ENCODE peak calls at places on chromosomes 16 and 17, in nine cellular contexts. One of them, this sample, is unnamed. For H3K4me1, the result is how much of the 10 kb centered on the place peaks cover.

GRCh38 chr16:30551781-30552180 is 6.4 kb downstream of the ZNF764 start:
- DNase-seq in CD4-positive, CD25-positive, alpha-beta regulatory T cell: peak
- DNase-seq in breast epithelium: no peak
- DNase-seq in colonic mucosa: no peak
- DNase-seq in prostate gland: no peak
- DNase-seq in suprapubic skin: no peak
- DNase-seq in mucosa of descending colon: no peak
- DNase-seq in cardiac muscle cell: no peak
- DNase-seq in A549: no peak
- DNase-seq in this sample: no peak

GRCh38 chr16:21300309-21301167 is 22.4 kb upstream of the CRYM start:
- DNase-seq in CD4-positive, CD25-positive, alpha-beta regulatory T cell: no peak
- DNase-seq in breast epithelium: peak
- DNase-seq in colonic mucosa: peak
- DNase-seq in prostate gland: peak
- DNase-seq in suprapubic skin: peak
- DNase-seq in mucosa of descending colon: peak
- DNase-seq in cardiac muscle cell: peak
- DNase-seq in A549: peak
- DNase-seq in this sample: peak

GRCh38 chr16:61131447-61131846 is 904.8 kb downstream of the CDH8 start:
- DNase-seq in CD4-positive, CD25-positive, alpha-beta regulatory T cell: no peak
- DNase-seq in breast epithelium: no peak
- DNase-seq in colonic mucosa: no peak
- DNase-seq in prostate gland: no peak
- DNase-seq in suprapubic skin: no peak
- DNase-seq in mucosa of descending colon: no peak
- DNase-seq in cardiac muscle cell: peak
- DNase-seq in A549: no peak
- DNase-seq in this sample: no peak

GRCh38 chr17:28280826-28281225 is 38.2 kb upstream of the TMEM97 start:
- DNase-seq in CD4-positive, CD25-positive, alpha-beta regulatory T cell: no peak
- DNase-seq in breast epithelium: no peak
- DNase-seq in colonic mucosa: no peak
- DNase-seq in prostate gland: no peak
- DNase-seq in suprapubic skin: no peak
- DNase-seq in mucosa of descending colon: no peak
- DNase-seq in cardiac muscle cell: no peak
- DNase-seq in A549: no peak
- DNase-seq in this sample: no peak

GRCh38 chr17:37447641-37448040 is 41.0 kb downstream of the TADA2A start:
- DNase-seq in CD4-positive, CD25-positive, alpha-beta regulatory T cell: no peak
- DNase-seq in breast epithelium: no peak
- DNase-seq in colonic mucosa: no peak
- DNase-seq in prostate gland: no peak
- DNase-seq in suprapubic skin: no peak
- DNase-seq in mucosa of descending colon: no peak
- DNase-seq in cardiac muscle cell: peak
- DNase-seq in A549: peak
- DNase-seq in this sample: no peak

GRCh38 chr16:71387045-71387871 is 28.7 kb downstream of the CALB2 start:
- DNase-seq in CD4-positive, CD25-positive, alpha-beta regulatory T cell: no peak
- DNase-seq in breast epithelium: no peak
- DNase-seq in colonic mucosa: no peak
- DNase-seq in prostate gland: no peak
- DNase-seq in suprapubic skin: no peak
- DNase-seq in mucosa of descending colon: no peak
- DNase-seq in cardiac muscle cell: peak
- DNase-seq in A549: no peak
- DNase-seq in this sample: no peak

GRCh38 chr16:79612207-79612606 is 11.7 kb upstream of the MAF start:
- DNase-seq in CD4-positive, CD25-positive, alpha-beta regulatory T cell: no peak
- DNase-seq in breast epithelium: no peak
- DNase-seq in colonic mucosa: no peak
- DNase-seq in prostate gland: peak
- DNase-seq in suprapubic skin: no peak
- DNase-seq in mucosa of descending colon: no peak
- DNase-seq in cardiac muscle cell: no peak
- DNase-seq in A549: peak
- DNase-seq in this sample: no peak

GRCh38 chr16:50301626-50302471 is 35.5 kb downstream of the ADCY7 start:
- DNase-seq in CD4-positive, CD25-positive, alpha-beta regulatory T cell: no peak
- DNase-seq in breast epithelium: peak
- DNase-seq in colonic mucosa: peak
- DNase-seq in prostate gland: no peak
- DNase-seq in suprapubic skin: peak
- DNase-seq in mucosa of descending colon: peak
- DNase-seq in cardiac muscle cell: no peak
- DNase-seq in A549: peak
- DNase-seq in this sample: peak

GRCh38 chr17:2057130-2057713 is 2.3 kb downstream of the HIC1 start:
- DNase-seq in CD4-positive, CD25-positive, alpha-beta regulatory T cell: peak
- DNase-seq in breast epithelium: no peak
- DNase-seq in colonic mucosa: no peak
- DNase-seq in prostate gland: no peak
- DNase-seq in suprapubic skin: no peak
- DNase-seq in mucosa of descending colon: no peak
- DNase-seq in cardiac muscle cell: peak
- DNase-seq in A549: no peak
- DNase-seq in this sample: no peak
- H3K4me1 ChIP-seq in CD4-positive, CD25-positive, alpha-beta regulatory T cell: half or more
- H3K4me1 ChIP-seq in breast epithelium: under half
- H3K4me1 ChIP-seq in colonic mucosa: under half
- H3K4me1 ChIP-seq in prostate gland: under half
- H3K4me1 ChIP-seq in suprapubic skin: half or more
- H3K4me1 ChIP-seq in mucosa of descending colon: under half
- H3K4me1 ChIP-seq in cardiac muscle cell: under half
- H3K4me1 ChIP-seq in A549: under half
- H3K4me1 ChIP-seq in this sample: under half

GRCh38 chr16:15820837-15821236 is 36.0 kb downstream of the MYH11 start:
- DNase-seq in CD4-positive, CD25-positive, alpha-beta regulatory T cell: no peak
- DNase-seq in breast epithelium: no peak
- DNase-seq in colonic mucosa: no peak
- DNase-seq in prostate gland: no peak
- DNase-seq in suprapubic skin: no peak
- DNase-seq in mucosa of descending colon: no peak
- DNase-seq in cardiac muscle cell: no peak
- DNase-seq in A549: no peak
- DNase-seq in this sample: no peak

GRCh38 chr16:15811416-15811777 is 45.4 kb downstream of the MYH11 start:
- DNase-seq in CD4-positive, CD25-positive, alpha-beta regulatory T cell: no peak
- DNase-seq in breast epithelium: no peak
- DNase-seq in colonic mucosa: no peak
- DNase-seq in prostate gland: no peak
- DNase-seq in suprapubic skin: no peak
- DNase-seq in mucosa of descending colon: no peak
- DNase-seq in cardiac muscle cell: no peak
- DNase-seq in A549: no peak
- DNase-seq in this sample: no peak

GRCh38 chr16:15811778-15812750 is 44.8 kb downstream of the MYH11 start:
- DNase-seq in CD4-positive, CD25-positive, alpha-beta regulatory T cell: no peak
- DNase-seq in breast epithelium: no peak
- DNase-seq in colonic mucosa: no peak
- DNase-seq in prostate gland: peak
- DNase-seq in suprapubic skin: no peak
- DNase-seq in mucosa of descending colon: no peak
- DNase-seq in cardiac muscle cell: peak
- DNase-seq in A549: no peak
- DNase-seq in this sample: peak

GRCh38 chr16:15819046-15819445 is 37.8 kb downstream of the MYH11 start:
- DNase-seq in CD4-positive, CD25-positive, alpha-beta regulatory T cell: no peak
- DNase-seq in breast epithelium: no peak
- DNase-seq in colonic mucosa: no peak
- DNase-seq in prostate gland: no peak
- DNase-seq in suprapubic skin: no peak
- DNase-seq in mucosa of descending colon: no peak
- DNase-seq in cardiac muscle cell: no peak
- DNase-seq in A549: no peak
- DNase-seq in this sample: no peak

DNA sequence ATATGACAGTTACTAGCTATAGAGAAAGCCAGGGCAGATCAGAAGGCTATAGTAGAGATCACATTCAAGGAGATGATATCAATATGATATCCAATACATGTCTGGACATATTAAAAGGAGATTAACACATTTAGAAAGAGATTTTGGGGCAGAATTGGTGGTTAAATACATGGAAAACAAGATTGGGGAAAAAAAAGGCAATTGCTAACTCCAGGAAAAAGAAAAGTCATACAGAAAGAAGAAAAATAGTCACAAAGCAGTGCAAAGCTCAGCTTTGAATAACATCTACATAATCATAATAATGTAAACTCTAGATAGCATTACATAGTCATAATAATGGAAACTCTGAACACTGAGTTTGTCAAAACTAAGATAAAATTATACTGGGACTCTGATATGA is 40.6 kb downstream of the MYH11 start:
- DNase-seq in CD4-positive, CD25-positive, alpha-beta regulatory T cell: no peak
- DNase-seq in breast epithelium: no peak
- DNase-seq in colonic mucosa: no peak
- DNase-seq in prostate gland: no peak
- DNase-seq in suprapubic skin: no peak
- DNase-seq in mucosa of descending colon: no peak
- DNase-seq in cardiac muscle cell: no peak
- DNase-seq in A549: no peak
- DNase-seq in this sample: no peak
- H3K4me1 ChIP-seq in CD4-positive, CD25-positive, alpha-beta regulatory T cell: under half
- H3K4me1 ChIP-seq in breast epithelium: under half
- H3K4me1 ChIP-seq in colonic mucosa: under half
- H3K4me1 ChIP-seq in prostate gland: under half
- H3K4me1 ChIP-seq in suprapubic skin: under half
- H3K4me1 ChIP-seq in mucosa of descending colon: under half
- H3K4me1 ChIP-seq in cardiac muscle cell: under half
- H3K4me1 ChIP-seq in A549: under half
- H3K4me1 ChIP-seq in this sample: under half

DNA sequence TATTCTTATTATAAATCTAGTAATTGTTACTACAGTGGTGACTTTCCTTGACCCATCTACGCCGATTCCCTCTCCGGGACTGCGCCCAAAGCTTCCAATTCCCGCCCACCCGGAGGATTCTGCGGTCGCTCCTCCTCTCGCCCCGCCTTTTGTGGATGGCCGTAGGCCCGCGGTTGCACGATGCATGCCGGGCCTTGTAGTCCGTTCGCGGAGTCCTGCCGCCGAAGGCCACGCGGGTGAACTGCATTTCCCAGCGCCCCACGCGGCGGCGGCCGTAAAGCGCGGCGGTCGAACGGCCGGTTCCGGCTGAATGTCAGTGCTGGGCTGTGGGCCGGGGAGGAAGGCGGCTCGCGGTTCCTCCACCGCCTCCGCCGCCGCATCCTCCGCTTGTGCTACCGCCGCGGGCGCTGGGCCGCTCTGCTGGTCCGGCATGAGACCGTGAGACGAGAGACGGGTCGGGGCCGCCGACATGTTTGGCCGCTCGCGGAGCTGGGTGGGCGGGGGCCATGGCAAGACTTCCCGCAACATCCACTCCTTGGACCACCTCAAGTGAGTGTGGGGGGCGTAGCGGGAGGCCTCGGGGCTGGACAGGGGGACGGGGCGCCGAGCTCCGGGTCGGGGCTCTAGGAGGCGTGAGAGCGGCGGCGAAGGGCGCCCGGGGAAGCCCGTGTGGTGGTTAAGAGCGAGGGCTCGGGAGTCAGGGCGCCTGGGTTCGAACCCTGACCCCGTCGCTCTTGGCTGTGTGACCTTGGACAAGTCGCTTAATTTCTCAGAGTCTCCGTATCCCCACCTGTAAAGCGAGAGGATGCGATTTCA is at the start of gene CLEC16A:
- DNase-seq in CD4-positive, CD25-positive, alpha-beta regulatory T cell: peak
- DNase-seq in breast epithelium: peak
- DNase-seq in colonic mucosa: peak
- DNase-seq in prostate gland: peak
- DNase-seq in suprapubic skin: peak
- DNase-seq in mucosa of descending colon: peak
- DNase-seq in cardiac muscle cell: peak
- DNase-seq in A549: peak
- DNase-seq in this sample: peak
- H3K4me1 ChIP-seq in CD4-positive, CD25-positive, alpha-beta regulatory T cell: half or more
- H3K4me1 ChIP-seq in breast epithelium: under half
- H3K4me1 ChIP-seq in colonic mucosa: under half
- H3K4me1 ChIP-seq in prostate gland: under half
- H3K4me1 ChIP-seq in suprapubic skin: half or more
- H3K4me1 ChIP-seq in mucosa of descending colon: under half
- H3K4me1 ChIP-seq in cardiac muscle cell: under half
- H3K4me1 ChIP-seq in A549: under half
- H3K4me1 ChIP-seq in this sample: under half

GRCh38 chr16:10870808-10871156 is 6.2 kb upstream of the CIITA start:
- DNase-seq in CD4-positive, CD25-positive, alpha-beta regulatory T cell: no peak
- DNase-seq in breast epithelium: no peak
- DNase-seq in colonic mucosa: no peak
- DNase-seq in prostate gland: no peak
- DNase-seq in suprapubic skin: no peak
- DNase-seq in mucosa of descending colon: no peak
- DNase-seq in cardiac muscle cell: no peak
- DNase-seq in A549: no peak
- DNase-seq in this sample: no peak

GRCh38 chr16:10868089-10868488 is 8.9 kb upstream of the CIITA start:
- DNase-seq in CD4-positive, CD25-positive, alpha-beta regulatory T cell: no peak
- DNase-seq in breast epithelium: no peak
- DNase-seq in colonic mucosa: no peak
- DNase-seq in prostate gland: no peak
- DNase-seq in suprapubic skin: no peak
- DNase-seq in mucosa of descending colon: no peak
- DNase-seq in cardiac muscle cell: no peak
- DNase-seq in A549: no peak
- DNase-seq in this sample: no peak

GRCh38 chr16:10870137-10870776 is 6.7 kb upstream of the CIITA start:
- DNase-seq in CD4-positive, CD25-positive, alpha-beta regulatory T cell: no peak
- DNase-seq in breast epithelium: no peak
- DNase-seq in colonic mucosa: no peak
- DNase-seq in prostate gland: no peak
- DNase-seq in suprapubic skin: no peak
- DNase-seq in mucosa of descending colon: no peak
- DNase-seq in cardiac muscle cell: no peak
- DNase-seq in A549: no peak
- DNase-seq in this sample: no peak

GRCh38 chr16:10867199-10867598 is 9.8 kb upstream of the CIITA start:
- DNase-seq in CD4-positive, CD25-positive, alpha-beta regulatory T cell: no peak
- DNase-seq in breast epithelium: no peak
- DNase-seq in colonic mucosa: no peak
- DNase-seq in prostate gland: no peak
- DNase-seq in suprapubic skin: no peak
- DNase-seq in mucosa of descending colon: no peak
- DNase-seq in cardiac muscle cell: no peak
- DNase-seq in A549: no peak
- DNase-seq in this sample: no peak

GRCh38 chr16:10868562-10869469 is 8.2 kb upstream of the CIITA start:
- DNase-seq in CD4-positive, CD25-positive, alpha-beta regulatory T cell: no peak
- DNase-seq in breast epithelium: no peak
- DNase-seq in colonic mucosa: peak
- DNase-seq in prostate gland: no peak
- DNase-seq in suprapubic skin: no peak
- DNase-seq in mucosa of descending colon: peak
- DNase-seq in cardiac muscle cell: no peak
- DNase-seq in A549: no peak
- DNase-seq in this sample: no peak
- H3K4me1 ChIP-seq in CD4-positive, CD25-positive, alpha-beta regulatory T cell: under half
- H3K4me1 ChIP-seq in breast epithelium: under half
- H3K4me1 ChIP-seq in colonic mucosa: under half
- H3K4me1 ChIP-seq in prostate gland: under half
- H3K4me1 ChIP-seq in suprapubic skin: under half
- H3K4me1 ChIP-seq in mucosa of descending colon: under half
- H3K4me1 ChIP-seq in cardiac muscle cell: under half
- H3K4me1 ChIP-seq in A549: under half
- H3K4me1 ChIP-seq in this sample: under half